ENCODE peak calls at places on chromosomes 6 and 20, in five cellular contexts. One of them, this sample, is unnamed.

GRCh38 chr6:128505603-128506002 is 14.8 kb downstream of the PTPRK start:
- DNase-seq in osteocyte: no peak
- DNase-seq in cardiac muscle cell: no peak
- DNase-seq in A549: no peak
- DNase-seq in uterus: no peak
- DNase-seq in this sample: no peak

GRCh38 chr6:54579011-54579410 is 267.6 kb upstream of the FAM83B start:
- DNase-seq in osteocyte: no peak
- DNase-seq in cardiac muscle cell: no peak
- DNase-seq in A549: no peak
- DNase-seq in uterus: no peak
- DNase-seq in this sample: no peak

GRCh38 chr6:157139054-157139708 is 184.1 kb downstream of the TMEM242 start:
- DNase-seq in osteocyte: no peak
- DNase-seq in cardiac muscle cell: peak
- DNase-seq in A549: no peak
- DNase-seq in uterus: no peak
- DNase-seq in this sample: no peak

GRCh38 chr20:58099956-58100730 is 128.3 kb downstream of the ANKRD60 start:
- DNase-seq in osteocyte: peak
- DNase-seq in cardiac muscle cell: no peak
- DNase-seq in A549: no peak
- DNase-seq in uterus: no peak
- DNase-seq in this sample: no peak

GRCh38 chr20:23659989-23660837 is 22.5 kb upstream of the CST3 start:
- DNase-seq in osteocyte: no peak
- DNase-seq in cardiac muscle cell: no peak
- DNase-seq in A549: no peak
- DNase-seq in uterus: no peak
- DNase-seq in this sample: no peak

GRCh38 chr6:124963416-124964083 is 1.3 kb downstream of the RNF217 start:
- DNase-seq in osteocyte: no peak
- DNase-seq in cardiac muscle cell: peak
- DNase-seq in A549: peak
- DNase-seq in uterus: no peak
- DNase-seq in this sample: no peak

GRCh38 chr6:49087372-49087771 is 375.7 kb downstream of the MMUT start:
- DNase-seq in osteocyte: no peak
- DNase-seq in cardiac muscle cell: no peak
- DNase-seq in A549: no peak
- DNase-seq in uterus: no peak
- DNase-seq in this sample: no peak

GRCh38 chr6:5260111-5260620 is 584 bp downstream of the LYRM4 start:
- DNase-seq in osteocyte: no peak
- DNase-seq in cardiac muscle cell: peak
- DNase-seq in A549: peak
- DNase-seq in uterus: peak
- DNase-seq in this sample: no peak

GRCh38 chr20:4740774-4741431 is 19.2 kb downstream of the PRND start:
- DNase-seq in osteocyte: peak
- DNase-seq in cardiac muscle cell: peak
- DNase-seq in A549: peak
- DNase-seq in uterus: peak
- DNase-seq in this sample: peak

GRCh38 chr6:36925809-36926208 is 28.7 kb upstream of the PI16 start:
- DNase-seq in osteocyte: no peak
- DNase-seq in cardiac muscle cell: no peak
- DNase-seq in A549: no peak
- DNase-seq in uterus: no peak
- DNase-seq in this sample: no peak

GRCh38 chr6:25981529-25982263 is 19.1 kb downstream of the TRIM38 start:
- DNase-seq in osteocyte: no peak
- DNase-seq in cardiac muscle cell: no peak
- DNase-seq in A549: no peak
- DNase-seq in uterus: no peak
- DNase-seq in this sample: no peak

GRCh38 chr6:168983925-168984324 is 269.7 kb downstream of the THBS2 start:
- DNase-seq in osteocyte: no peak
- DNase-seq in cardiac muscle cell: no peak
- DNase-seq in A549: no peak
- DNase-seq in uterus: no peak
- DNase-seq in this sample: no peak

GRCh38 chr6:1851681-1852456 is 242.2 kb downstream of the FOXC1 start:
- DNase-seq in osteocyte: no peak
- DNase-seq in cardiac muscle cell: no peak
- DNase-seq in A549: no peak
- DNase-seq in uterus: no peak
- DNase-seq in this sample: no peak

GRCh38 chr6:106117579-106117978 is 31.4 kb downstream of the PRDM1 start:
- DNase-seq in osteocyte: no peak
- DNase-seq in cardiac muscle cell: no peak
- DNase-seq in A549: no peak
- DNase-seq in uterus: no peak
- DNase-seq in this sample: no peak

GRCh38 chr20:18926972-18927371 is 113.4 kb downstream of the SCP2D1 start:
- DNase-seq in osteocyte: no peak
- DNase-seq in cardiac muscle cell: no peak
- DNase-seq in A549: no peak
- DNase-seq in uterus: no peak
- DNase-seq in this sample: no peak

GRCh38 chr20:47029845-47030244 is 135.2 kb downstream of the EYA2 start:
- DNase-seq in osteocyte: no peak
- DNase-seq in cardiac muscle cell: no peak
- DNase-seq in A549: no peak
- DNase-seq in uterus: no peak
- DNase-seq in this sample: no peak

GRCh38 chr6:168681748-168682147 is 240.8 kb downstream of the SMOC2 start:
- DNase-seq in osteocyte: no peak
- DNase-seq in cardiac muscle cell: no peak
- DNase-seq in A549: no peak
- DNase-seq in uterus: peak
- DNase-seq in this sample: no peak

GRCh38 chr6:24396764-24397163 is 6.0 kb upstream of the MRS2 start:
- DNase-seq in osteocyte: no peak
- DNase-seq in cardiac muscle cell: no peak
- DNase-seq in A549: no peak
- DNase-seq in uterus: no peak
- DNase-seq in this sample: no peak

GRCh38 chr6:118551673-118552063 is 3.6 kb downstream of the PLN start:
- DNase-seq in osteocyte: no peak
- DNase-seq in cardiac muscle cell: no peak
- DNase-seq in A549: no peak
- DNase-seq in uterus: no peak
- DNase-seq in this sample: no peak

GRCh38 chr6:114007451-114007953 is 36.6 kb upstream of the HDAC2 start:
- DNase-seq in osteocyte: no peak
- DNase-seq in cardiac muscle cell: no peak
- DNase-seq in A549: no peak
- DNase-seq in uterus: no peak
- DNase-seq in this sample: no peak

GRCh38 chr6:139308284-139308916 is 16.6 kb upstream of the TXLNB start:
- DNase-seq in osteocyte: no peak
- DNase-seq in cardiac muscle cell: no peak
- DNase-seq in A549: no peak
- DNase-seq in uterus: no peak
- DNase-seq in this sample: no peak

GRCh38 chr6:38996676-38997075 is 51.9 kb upstream of the GLP1R start:
- DNase-seq in osteocyte: no peak
- DNase-seq in cardiac muscle cell: no peak
- DNase-seq in A549: no peak
- DNase-seq in uterus: no peak
- DNase-seq in this sample: no peak

GRCh38 chr6:56863366-56863765 is 91.5 kb upstream of the BEND6 start:
- DNase-seq in osteocyte: no peak
- DNase-seq in cardiac muscle cell: no peak
- DNase-seq in A549: peak
- DNase-seq in uterus: no peak
- DNase-seq in this sample: no peak

DNA sequence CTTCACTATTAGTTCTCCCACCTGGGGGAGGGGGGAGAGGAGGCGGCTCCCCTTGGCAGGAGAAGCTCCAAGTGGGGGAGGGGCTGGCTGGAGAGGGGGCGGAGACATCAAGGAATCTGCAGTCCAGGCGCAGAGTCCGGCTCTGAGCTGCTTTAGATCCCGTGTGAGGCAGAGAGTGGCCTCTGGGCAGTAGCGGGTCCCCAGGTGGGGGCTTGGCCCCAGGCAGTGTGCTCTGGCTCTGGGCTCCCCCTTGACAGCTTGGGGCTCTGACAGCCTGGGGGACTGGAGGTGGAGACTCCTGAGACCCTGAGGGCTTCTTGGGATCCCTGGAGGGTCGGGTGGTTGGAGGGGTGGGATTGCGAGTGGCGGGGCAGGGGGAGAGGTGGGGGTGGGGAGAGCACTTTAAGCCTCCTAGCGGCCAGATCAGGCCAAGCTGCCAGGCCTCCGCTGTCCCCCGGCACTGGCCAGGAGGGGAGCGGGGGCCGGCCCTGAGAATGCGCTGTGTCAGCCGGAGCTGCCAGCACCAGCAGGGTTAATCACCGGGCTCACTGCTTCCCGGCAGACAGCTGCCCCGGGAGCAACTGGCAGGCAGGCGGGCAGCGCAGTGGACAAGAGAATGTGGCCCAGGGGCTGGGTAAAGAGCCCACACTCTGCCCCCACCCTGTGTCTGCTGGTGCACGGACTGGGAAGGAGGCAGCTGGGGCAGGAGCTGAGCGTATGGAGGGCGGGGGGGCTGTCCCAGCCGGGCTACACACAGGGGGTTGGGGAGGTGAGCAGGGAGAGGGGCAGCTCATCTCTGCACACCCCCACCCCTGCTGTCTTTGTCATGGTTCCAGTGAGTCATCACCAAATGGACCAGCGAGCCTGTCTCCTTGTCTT is 1.8 kb upstream of the LAMA5 start:
- DNase-seq in osteocyte: no peak
- DNase-seq in cardiac muscle cell: peak
- DNase-seq in A549: peak
- DNase-seq in uterus: peak
- DNase-seq in this sample: no peak
- TF ChIP-seq CTCF in osteocyte: peak
- TF ChIP-seq CTCF in cardiac muscle cell: peak
- TF ChIP-seq CTCF in A549: peak
- TF ChIP-seq CTCF in uterus: peak
- TF ChIP-seq CTCF in this sample: no peak

DNA sequence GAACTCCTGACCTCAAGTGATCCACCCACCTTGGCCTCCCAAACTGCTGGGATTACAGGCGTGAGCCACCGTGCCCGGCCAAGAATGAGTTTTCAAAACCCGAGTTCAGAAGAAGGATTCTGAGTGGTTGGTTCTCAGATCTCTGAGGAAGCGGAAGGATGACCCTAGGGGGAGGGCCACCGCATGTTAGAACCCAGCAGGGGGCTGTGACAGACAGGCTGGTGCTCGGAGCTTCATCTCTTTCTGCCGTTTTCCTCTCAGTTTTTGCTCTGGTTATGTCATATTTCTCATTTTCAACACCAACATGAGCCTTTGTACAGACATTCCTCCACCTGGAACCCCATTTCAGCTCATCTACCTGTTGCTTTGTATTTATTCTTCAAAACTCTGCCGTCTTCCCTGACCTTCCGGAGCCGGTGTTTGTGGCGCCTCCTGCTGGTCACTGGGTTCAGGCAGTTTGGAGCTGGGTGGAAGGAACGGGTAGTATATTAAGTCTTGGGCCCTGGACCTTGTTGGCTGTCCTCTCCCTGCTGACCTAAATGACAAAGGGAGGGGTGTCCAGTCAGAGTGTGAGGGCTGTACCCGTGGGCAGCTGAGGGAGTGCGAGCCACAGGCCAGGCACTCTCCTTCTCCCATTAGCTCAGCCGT is at the start of gene DEFB123:
- DNase-seq in osteocyte: no peak
- DNase-seq in cardiac muscle cell: no peak
- DNase-seq in A549: no peak
- DNase-seq in uterus: no peak
- DNase-seq in this sample: no peak
- TF ChIP-seq CTCF in osteocyte: no peak
- TF ChIP-seq CTCF in cardiac muscle cell: no peak
- TF ChIP-seq CTCF in A549: peak
- TF ChIP-seq CTCF in uterus: no peak
- TF ChIP-seq CTCF in this sample: no peak

GRCh38 chr6:158561247-158561884 is 1.5 kb downstream of the TMEM181 start:
- DNase-seq in osteocyte: no peak
- DNase-seq in cardiac muscle cell: no peak
- DNase-seq in A549: no peak
- DNase-seq in uterus: no peak
- DNase-seq in this sample: no peak

GRCh38 chr6:158559338-158559894 is 475 bp upstream of the TMEM181 start:
- DNase-seq in osteocyte: no peak
- DNase-seq in cardiac muscle cell: no peak
- DNase-seq in A549: no peak
- DNase-seq in uterus: no peak
- DNase-seq in this sample: no peak

GRCh38 chr6:158560787-158561246 is 926 bp downstream of the TMEM181 start:
- DNase-seq in osteocyte: no peak
- DNase-seq in cardiac muscle cell: peak
- DNase-seq in A549: no peak
- DNase-seq in uterus: no peak
- DNase-seq in this sample: no peak

GRCh38 chr6:158558415-158559306 is 1.2 kb upstream of the TMEM181 start:
- DNase-seq in osteocyte: no peak
- DNase-seq in cardiac muscle cell: no peak
- DNase-seq in A549: no peak
- DNase-seq in uterus: no peak
- DNase-seq in this sample: no peak

DNA sequence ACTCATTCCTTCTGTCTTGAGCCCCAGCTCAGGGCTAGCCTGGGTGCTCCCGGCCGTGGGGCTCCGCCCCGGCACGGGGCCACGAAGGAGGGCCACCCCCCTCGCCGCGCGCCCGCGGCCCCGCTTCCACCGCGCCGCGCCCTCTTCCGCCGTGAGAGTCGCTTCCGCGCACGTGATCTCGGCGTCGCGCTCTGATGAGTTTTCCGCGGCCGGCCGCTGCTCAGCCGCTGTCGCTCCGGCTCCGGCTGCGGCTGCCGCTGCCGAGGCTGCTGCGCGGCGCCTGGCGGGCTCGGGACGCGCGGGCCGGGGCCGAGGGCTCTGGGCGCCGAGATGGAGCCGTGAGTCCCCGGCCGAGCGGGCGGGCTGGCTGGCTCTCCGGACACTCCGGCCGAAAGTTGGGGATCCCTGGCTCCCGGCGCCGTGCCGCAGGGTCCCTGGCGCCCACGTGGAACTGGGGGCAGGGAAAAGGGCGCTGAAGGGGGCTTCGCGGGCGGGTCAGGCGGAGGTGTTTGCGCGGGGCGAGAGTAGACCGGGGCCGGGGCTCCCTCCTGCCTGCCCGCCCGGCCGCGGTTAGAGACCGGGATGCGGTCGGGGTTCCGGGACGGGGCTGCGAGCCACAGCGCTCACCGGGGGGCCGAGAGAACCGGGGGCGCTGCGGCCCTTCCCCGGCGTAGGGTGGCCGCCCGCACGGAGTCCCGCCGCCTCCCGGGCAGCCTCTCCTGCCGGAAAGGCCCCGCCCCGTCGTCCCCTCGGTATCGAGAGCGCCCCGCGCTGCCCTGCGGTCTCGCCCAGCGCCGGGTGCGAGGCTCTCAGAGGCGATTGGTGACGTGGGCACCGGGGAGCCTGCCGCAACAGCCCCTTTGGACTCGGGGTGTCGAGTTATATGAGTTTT is at the start of gene TMEM181:
- DNase-seq in osteocyte: peak
- DNase-seq in cardiac muscle cell: peak
- DNase-seq in A549: peak
- DNase-seq in uterus: peak
- DNase-seq in this sample: peak
- TF ChIP-seq CTCF in osteocyte: no peak
- TF ChIP-seq CTCF in cardiac muscle cell: no peak
- TF ChIP-seq CTCF in A549: no peak
- TF ChIP-seq CTCF in uterus: no peak
- TF ChIP-seq CTCF in this sample: no peak

GRCh38 chr20:10686356-10687169 is 12.8 kb upstream of the JAG1 start:
- DNase-seq in osteocyte: no peak
- DNase-seq in cardiac muscle cell: no peak
- DNase-seq in A549: no peak
- DNase-seq in uterus: no peak
- DNase-seq in this sample: no peak
- TF ChIP-seq CTCF in osteocyte: no peak
- TF ChIP-seq CTCF in cardiac muscle cell: no peak
- TF ChIP-seq CTCF in A549: no peak
- TF ChIP-seq CTCF in uterus: no peak
- TF ChIP-seq CTCF in this sample: no peak